ENCODE peak calls at places on chromosome 21, in four cellular contexts. Y is uterus, K is BE2C, L is right lobe of liver. F is an unnamed sample. For H3K36me3 and H3K4me1, the result is how much of the 10 kb centered on the place peaks cover.

GRCh38 chr21:26385721-26386120 is 187.4 kb downstream of the CYYR1 start:
- DNase-seq in Y (no peak), K (no peak), L (no peak), F (no peak)

GRCh38 chr21:23853796-23854379 is 1753.4 kb downstream of the MRPL39 start:
- DNase-seq in Y (no peak), K (peak), L (no peak), F (no peak)

GRCh38 chr21:29961291-29962027 is 21.7 kb upstream of the GRIK1 start:
- DNase-seq in Y (no peak), K (no peak), L (no peak), F (no peak)

GRCh38 chr21:34613679-34614442 is 1.1 kb downstream of the RCAN1 start:
- DNase-seq in Y (no peak), K (no peak), L (no peak), F (no peak)

GRCh38 chr21:21213297-21213696 is 215.1 kb downstream of the NCAM2 start:
- DNase-seq in Y (no peak), K (no peak), L (no peak), F (no peak)

GRCh38 chr21:17673261-17674020 is 60.7 kb upstream of the BTG3 start:
- DNase-seq in Y (no peak), K (no peak), L (no peak), F (no peak)

GRCh38 chr21:33707846-33708245 is 65.5 kb downstream of the ITSN1 start:
- DNase-seq in Y (no peak), K (no peak), L (no peak), F (no peak)

GRCh38 chr21:34933609-34934345 is 115.3 kb downstream of the RUNX1 start:
- DNase-seq in Y (no peak), K (no peak), L (no peak), F (no peak)

GRCh38 chr21:31351438-31351837 is 7.4 kb upstream of the TIAM1 start:
- DNase-seq in Y (no peak), K (peak), L (no peak), F (no peak)

GRCh38 chr21:36254106-36254941 is 65.7 kb upstream of the MORC3 start:
- DNase-seq in Y (no peak), K (no peak), L (no peak), F (no peak)

GRCh38 chr21:16563795-16564194 is 834.0 kb downstream of the USP25 start:
- DNase-seq in Y (no peak), K (no peak), L (peak), F (peak)

GRCh38 chr21:34073749-34074282 is 438 bp downstream of the MRPS6 start:
- DNase-seq in Y (no peak), K (peak), L (peak), F (peak)

GRCh38 chr21:26715878-26716506 is 129.2 kb downstream of the ADAMTS1 start:
- DNase-seq in Y (peak), K (peak), L (no peak), F (peak)

GRCh38 chr21:17585875-17586450 is 26.7 kb downstream of the BTG3 start:
- DNase-seq in Y (no peak), K (peak), L (no peak), F (no peak)

GRCh38 chr21:33403128-33403785 is at the start of gene IFNGR2:
- DNase-seq in Y (no peak), K (peak), L (peak), F (peak)

GRCh38 chr21:25558123-25558522 is 49.2 kb downstream of the MRPL39 start:
- DNase-seq in Y (no peak), K (no peak), L (no peak), F (no peak)

GRCh38 chr21:35622612-35623011 is 437.7 kb downstream of the SETD4 start:
- DNase-seq in Y (no peak), K (no peak), L (no peak), F (no peak)

GRCh38 chr21:22728091-22728490 is 1729.9 kb downstream of the NCAM2 start:
- DNase-seq in Y (no peak), K (no peak), L (no peak), F (no peak)

GRCh38 chr21:34580181-34580700 is 34.7 kb downstream of the RCAN1 start:
- DNase-seq in Y (no peak), K (no peak), L (no peak), F (no peak)

GRCh38 chr21:25733859-25734653 is 648 bp downstream of the ATP5PF start:
- DNase-seq in Y (no peak), K (peak), L (peak), F (no peak)

GRCh38 chr21:36422279-36423098 is 37.3 kb downstream of the CHAF1B start:
- DNase-seq in Y (no peak), K (peak), L (peak), F (peak)

GRCh38 chr21:34845521-34846213 is 176.9 kb downstream of the CLIC6 start:
- DNase-seq in Y (no peak), K (no peak), L (no peak), F (peak)

DNA sequence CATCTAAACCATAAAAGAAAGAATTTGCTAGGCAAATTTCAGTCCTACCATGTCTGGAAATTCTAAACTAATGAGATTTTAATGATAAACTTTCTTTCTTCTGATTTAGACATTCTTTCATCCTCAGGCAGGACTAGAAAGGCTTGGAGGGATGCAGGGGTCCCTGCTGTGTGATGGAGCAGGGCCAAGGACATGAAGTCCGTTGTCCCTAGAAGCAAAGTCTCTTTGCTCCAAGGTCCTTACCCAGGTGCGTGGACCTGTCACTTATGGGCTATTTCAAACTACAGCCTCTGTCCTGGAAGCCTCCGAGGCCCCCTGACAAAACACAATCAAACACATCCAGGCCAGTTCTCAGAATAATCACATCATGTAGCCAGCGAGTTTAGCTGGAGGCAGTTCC is 26.6 kb downstream of the URB1 start:
- DNase-seq in Y (no peak), K (no peak), L (no peak), F (no peak)
- H3K36me3 ChIP-seq in Y (under half), K (half or more), L (under half), F (half or more)

GRCh38 chr21:43590220-43590619 is 69.1 kb downstream of the HSF2BP start:
- DNase-seq in Y (no peak), K (no peak), L (no peak), F (no peak)
- H3K4me1 ChIP-seq in Y (under half), K (under half), L (under half), F (under half)

DNA sequence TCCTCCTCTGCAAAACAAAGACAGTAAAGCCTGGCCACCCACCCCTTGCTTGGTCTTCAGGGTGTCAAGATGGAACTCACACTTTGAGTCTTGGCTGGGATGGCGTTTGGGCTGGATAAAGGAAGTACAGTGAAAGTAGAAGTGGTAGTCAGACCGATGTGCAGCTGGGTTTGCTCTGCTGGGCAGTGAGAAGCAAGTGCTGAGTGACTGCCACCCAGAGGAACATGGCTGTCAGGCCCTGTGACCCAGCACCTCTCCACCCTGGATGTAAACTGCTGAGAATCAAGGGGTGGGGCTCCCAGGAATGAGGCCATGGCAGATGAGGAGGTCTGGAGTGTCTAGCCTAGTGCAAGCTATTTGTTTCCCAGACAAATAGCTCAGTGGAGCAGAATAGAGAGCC is 51.2 kb downstream of the POFUT2 start:
- DNase-seq in Y (no peak), K (no peak), L (no peak), F (no peak)
- TF ChIP-seq CTCF in Y (no peak), K (peak), L (no peak), F (no peak)

DNA sequence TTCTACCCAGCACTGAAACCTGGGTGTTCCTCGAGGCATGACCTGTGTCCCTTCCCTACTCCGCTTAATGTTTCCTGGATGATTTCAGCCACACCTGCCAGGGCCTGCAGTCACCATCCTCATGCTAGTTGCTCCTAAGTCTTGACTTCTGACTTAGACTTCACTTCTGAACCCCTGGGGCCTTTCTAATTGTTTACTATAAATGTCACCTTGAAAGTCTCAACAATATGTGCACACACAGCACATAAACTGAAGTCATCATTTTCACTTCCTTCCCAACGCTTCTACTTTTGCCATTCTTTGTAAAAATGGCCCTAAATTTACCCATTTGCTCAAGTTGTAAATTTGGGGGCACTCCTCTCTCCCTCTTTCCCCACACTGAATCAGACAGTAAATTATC is 141.1 kb downstream of the DYRK1A start:
- DNase-seq in Y (no peak), K (no peak), L (no peak), F (no peak)
- H3K36me3 ChIP-seq in Y (under half), K (half or more), L (under half), F (half or more)

GRCh38 chr21:38494254-38494648 is 4.0 kb downstream of the ERG start:
- DNase-seq in Y (no peak), K (no peak), L (no peak), F (no peak)
- H3K4me1 ChIP-seq in Y (under half), K (under half), L (under half), F (under half)

DNA sequence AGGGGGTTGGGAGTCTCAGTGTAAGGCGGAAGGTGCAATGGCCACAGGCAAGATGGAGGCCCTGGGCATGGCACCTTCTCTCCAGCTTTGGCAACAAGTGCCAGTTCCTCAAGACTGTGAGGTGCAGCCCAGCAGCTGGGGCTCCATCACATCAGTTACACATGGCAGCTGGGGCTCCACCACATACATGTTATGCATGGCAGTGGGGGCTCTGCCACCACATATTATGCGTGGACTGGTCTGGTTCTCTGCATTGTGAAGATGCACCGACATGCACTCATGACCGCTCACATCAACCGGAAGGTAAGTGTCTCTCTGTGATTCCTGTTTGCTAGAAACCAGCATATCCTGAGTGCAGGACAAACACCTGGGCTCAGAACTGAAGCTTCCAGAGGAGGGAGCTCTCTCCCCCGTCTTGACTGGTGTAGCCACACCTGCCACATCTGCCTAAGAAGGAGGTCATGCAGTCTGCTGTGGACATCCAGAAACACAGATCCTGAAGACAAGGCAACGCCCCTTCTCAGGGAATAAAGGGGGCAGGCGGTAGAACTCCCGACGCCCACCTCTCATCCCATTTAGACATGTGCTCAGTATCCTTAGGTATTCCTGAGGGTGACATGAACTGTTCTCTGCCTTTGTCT is 104.1 kb upstream of the TMPRSS2 start:
- DNase-seq in Y (no peak), K (no peak), L (no peak), F (no peak)
- TF ChIP-seq CTCF in Y (no peak), K (no peak), L (no peak), F (no peak)

GRCh38 chr21:45856940-45857339 is 124.6 kb upstream of the COL6A1 start:
- DNase-seq in Y (no peak), K (no peak), L (no peak), F (no peak)
- H3K36me3 ChIP-seq in Y (under half), K (under half), L (under half), F (under half)